ENCODE peak calls at places on chromosome 5, in four cellular contexts. One of them, this sample, is unnamed.

GRCh38 chr5:11390369-11390768 is 513.9 kb downstream of the CTNND2 start:
- DNase-seq in esophagus muscularis mucosa: no peak
- DNase-seq in left lung: no peak
- DNase-seq in right lobe of liver: no peak
- DNase-seq in this sample: no peak

GRCh38 chr5:177972613-177973012 is 23.4 kb downstream of the PROP1 start:
- DNase-seq in esophagus muscularis mucosa: no peak
- DNase-seq in left lung: no peak
- DNase-seq in right lobe of liver: no peak
- DNase-seq in this sample: no peak

GRCh38 chr5:17315710-17316221 is 98.3 kb downstream of the BASP1 start:
- DNase-seq in esophagus muscularis mucosa: no peak
- DNase-seq in left lung: no peak
- DNase-seq in right lobe of liver: no peak
- DNase-seq in this sample: no peak

GRCh38 chr5:110665184-110665726 is 61.2 kb downstream of the TMEM232 start:
- DNase-seq in esophagus muscularis mucosa: no peak
- DNase-seq in left lung: no peak
- DNase-seq in right lobe of liver: no peak
- DNase-seq in this sample: no peak

GRCh38 chr5:150144211-150144801 is 11.3 kb downstream of the PDGFRB start:
- DNase-seq in esophagus muscularis mucosa: no peak
- DNase-seq in left lung: no peak
- DNase-seq in right lobe of liver: no peak
- DNase-seq in this sample: no peak

GRCh38 chr5:93821892-93822291 is 80.5 kb upstream of the POU5F2 start:
- DNase-seq in esophagus muscularis mucosa: no peak
- DNase-seq in left lung: no peak
- DNase-seq in right lobe of liver: no peak
- DNase-seq in this sample: no peak

GRCh38 chr5:177389368-177390169 is 5.3 kb downstream of the SLC34A1 start:
- DNase-seq in esophagus muscularis mucosa: no peak
- DNase-seq in left lung: peak; percentile 73
- DNase-seq in right lobe of liver: no peak
- DNase-seq in this sample: peak; percentile 74

GRCh38 chr5:61311836-61312808 is 19.9 kb upstream of the ZSWIM6 start:
- DNase-seq in esophagus muscularis mucosa: no peak
- DNase-seq in left lung: no peak
- DNase-seq in right lobe of liver: no peak
- DNase-seq in this sample: no peak

GRCh38 chr5:154510156-154510555 is 32.1 kb upstream of the HAND1 start:
- DNase-seq in esophagus muscularis mucosa: no peak
- DNase-seq in left lung: no peak
- DNase-seq in right lobe of liver: no peak
- DNase-seq in this sample: no peak

GRCh38 chr5:176812269-176813259 is 2.2 kb downstream of the UNC5A start:
- DNase-seq in esophagus muscularis mucosa: no peak
- DNase-seq in left lung: no peak
- DNase-seq in right lobe of liver: no peak
- DNase-seq in this sample: peak; percentile 60

GRCh38 chr5:14114615-14115251 is 28.4 kb upstream of the TRIO start:
- DNase-seq in esophagus muscularis mucosa: no peak
- DNase-seq in left lung: no peak
- DNase-seq in right lobe of liver: no peak
- DNase-seq in this sample: no peak

GRCh38 chr5:176578391-176578808 is 29.3 kb downstream of the CDHR2 start:
- DNase-seq in esophagus muscularis mucosa: no peak
- DNase-seq in left lung: peak; percentile 44
- DNase-seq in right lobe of liver: no peak
- DNase-seq in this sample: peak; percentile 65

GRCh38 chr5:180802325-180803180 is at the start of gene MGAT1:
- DNase-seq in esophagus muscularis mucosa: peak; percentile 97
- DNase-seq in left lung: peak; percentile 91
- DNase-seq in right lobe of liver: peak; percentile 91
- DNase-seq in this sample: peak; percentile 95

GRCh38 chr5:133234911-133235310 is 183.1 kb downstream of the HSPA4 start:
- DNase-seq in esophagus muscularis mucosa: no peak
- DNase-seq in left lung: no peak
- DNase-seq in right lobe of liver: no peak
- DNase-seq in this sample: no peak

GRCh38 chr5:179863449-179864085 is 5.0 kb upstream of the MRNIP start:
- DNase-seq in esophagus muscularis mucosa: no peak
- DNase-seq in left lung: no peak
- DNase-seq in right lobe of liver: no peak
- DNase-seq in this sample: no peak

GRCh38 chr5:157571357-157571827 is 4.2 kb downstream of the ADAM19 start:
- DNase-seq in esophagus muscularis mucosa: no peak
- DNase-seq in left lung: no peak
- DNase-seq in right lobe of liver: no peak
- DNase-seq in this sample: peak; percentile 71

GRCh38 chr5:16619136-16619535 is 2.3 kb upstream of the RETREG1 start:
- DNase-seq in esophagus muscularis mucosa: no peak
- DNase-seq in left lung: no peak
- DNase-seq in right lobe of liver: no peak
- DNase-seq in this sample: no peak

DNA sequence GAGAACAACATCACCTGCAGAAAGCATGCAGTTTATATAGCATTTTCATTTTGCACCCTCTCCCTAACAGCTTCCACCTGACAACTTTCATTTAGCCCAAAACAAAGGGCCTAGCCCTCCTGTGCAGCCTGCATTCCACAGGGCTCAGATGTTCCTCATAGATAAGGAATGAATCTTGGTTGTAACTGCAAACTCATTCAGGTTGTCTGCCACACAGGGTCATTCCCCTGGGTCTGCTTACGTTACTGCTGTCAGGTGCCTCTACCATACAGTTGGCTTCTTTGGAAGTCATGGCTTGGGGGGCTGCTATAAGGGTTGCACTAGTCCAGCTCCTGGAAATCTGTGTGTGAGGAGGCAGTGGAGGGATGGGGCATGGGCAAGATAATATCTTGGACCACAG is 2.7 kb upstream of the DCP2 start:
- DNase-seq in esophagus muscularis mucosa: no peak
- DNase-seq in left lung: no peak
- DNase-seq in right lobe of liver: no peak
- DNase-seq in this sample: no peak
- TF ChIP-seq CTCF in esophagus muscularis mucosa: no peak
- TF ChIP-seq CTCF in left lung: no peak
- TF ChIP-seq CTCF in right lobe of liver: no peak
- TF ChIP-seq CTCF in this sample: no peak

GRCh38 chr5:107269256-107269655 is 401.5 kb downstream of the EFNA5 start:
- DNase-seq in esophagus muscularis mucosa: no peak
- DNase-seq in left lung: no peak
- DNase-seq in right lobe of liver: no peak
- DNase-seq in this sample: no peak
- TF ChIP-seq CTCF in esophagus muscularis mucosa: no peak
- TF ChIP-seq CTCF in left lung: no peak
- TF ChIP-seq CTCF in right lobe of liver: no peak
- TF ChIP-seq CTCF in this sample: no peak

GRCh38 chr5:141192110-141192725 is at the start of gene PCDHB10:
- DNase-seq in esophagus muscularis mucosa: no peak
- DNase-seq in left lung: no peak
- DNase-seq in right lobe of liver: no peak
- DNase-seq in this sample: peak; percentile 20

GRCh38 chr5:141182248-141182647 is at the start of gene PCDHB16:
- DNase-seq in esophagus muscularis mucosa: no peak
- DNase-seq in left lung: no peak
- DNase-seq in right lobe of liver: no peak
- DNase-seq in this sample: no peak

DNA sequence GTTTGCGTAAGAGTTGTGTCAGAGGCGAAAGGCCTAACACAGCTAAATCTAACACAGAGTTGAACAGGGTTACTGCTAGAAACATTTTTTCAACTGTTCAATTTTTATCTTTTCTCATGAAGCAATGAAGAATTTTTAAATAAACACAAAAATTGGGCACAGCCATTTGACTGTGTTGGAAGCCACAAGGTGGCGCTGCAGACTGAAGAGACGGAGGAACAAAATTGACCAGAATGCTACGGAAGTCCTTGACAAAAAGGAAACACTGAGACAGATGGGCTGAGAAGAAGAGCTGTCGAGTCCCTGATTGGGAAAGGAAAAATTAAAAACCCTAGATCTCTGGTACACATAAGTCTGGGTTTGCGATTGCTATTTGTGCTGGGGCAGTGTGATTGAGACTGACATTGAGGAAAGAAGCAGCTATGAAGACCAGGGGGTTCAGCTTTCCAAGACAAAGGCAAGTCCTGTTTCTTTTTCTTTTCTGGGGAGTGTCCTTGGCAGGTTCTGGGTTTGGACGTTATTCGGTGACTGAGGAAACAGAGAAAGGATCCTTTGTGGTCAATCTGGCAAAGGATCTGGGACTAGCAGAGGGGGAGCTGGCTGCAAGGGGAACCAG is at the start of gene PCDHB9:
- DNase-seq in esophagus muscularis mucosa: no peak
- DNase-seq in left lung: no peak
- DNase-seq in right lobe of liver: no peak
- DNase-seq in this sample: no peak
- TF ChIP-seq CTCF in esophagus muscularis mucosa: peak; percentile 5
- TF ChIP-seq CTCF in left lung: no peak
- TF ChIP-seq CTCF in right lobe of liver: peak; percentile 15
- TF ChIP-seq CTCF in this sample: peak; percentile 13

GRCh38 chr5:73446631-73447233 is 1.8 kb downstream of the FOXD1 start:
- DNase-seq in esophagus muscularis mucosa: peak; percentile 72
- DNase-seq in left lung: no peak
- DNase-seq in right lobe of liver: no peak
- DNase-seq in this sample: no peak
- TF ChIP-seq CTCF in esophagus muscularis mucosa: no peak
- TF ChIP-seq CTCF in left lung: no peak
- TF ChIP-seq CTCF in right lobe of liver: no peak
- TF ChIP-seq CTCF in this sample: no peak

GRCh38 chr5:134564396-134564795 is 38.9 kb downstream of the JADE2 start:
- DNase-seq in esophagus muscularis mucosa: no peak
- DNase-seq in left lung: no peak
- DNase-seq in right lobe of liver: no peak
- DNase-seq in this sample: no peak

GRCh38 chr5:134563962-134564361 is 38.5 kb downstream of the JADE2 start:
- DNase-seq in esophagus muscularis mucosa: no peak
- DNase-seq in left lung: no peak
- DNase-seq in right lobe of liver: no peak
- DNase-seq in this sample: no peak

GRCh38 chr5:134560698-134561097 is 35.2 kb downstream of the JADE2 start:
- DNase-seq in esophagus muscularis mucosa: no peak
- DNase-seq in left lung: no peak
- DNase-seq in right lobe of liver: no peak
- DNase-seq in this sample: no peak

GRCh38 chr5:134559672-134560071 is 34.2 kb downstream of the JADE2 start:
- DNase-seq in esophagus muscularis mucosa: no peak
- DNase-seq in left lung: no peak
- DNase-seq in right lobe of liver: no peak
- DNase-seq in this sample: no peak

GRCh38 chr5:134561871-134562296 is 36.4 kb downstream of the JADE2 start:
- DNase-seq in esophagus muscularis mucosa: no peak
- DNase-seq in left lung: no peak
- DNase-seq in right lobe of liver: peak; percentile 72
- DNase-seq in this sample: no peak
- TF ChIP-seq CTCF in esophagus muscularis mucosa: peak; percentile 28
- TF ChIP-seq CTCF in left lung: peak; percentile 17
- TF ChIP-seq CTCF in right lobe of liver: peak; percentile 43
- TF ChIP-seq CTCF in this sample: peak; percentile 31

DNA sequence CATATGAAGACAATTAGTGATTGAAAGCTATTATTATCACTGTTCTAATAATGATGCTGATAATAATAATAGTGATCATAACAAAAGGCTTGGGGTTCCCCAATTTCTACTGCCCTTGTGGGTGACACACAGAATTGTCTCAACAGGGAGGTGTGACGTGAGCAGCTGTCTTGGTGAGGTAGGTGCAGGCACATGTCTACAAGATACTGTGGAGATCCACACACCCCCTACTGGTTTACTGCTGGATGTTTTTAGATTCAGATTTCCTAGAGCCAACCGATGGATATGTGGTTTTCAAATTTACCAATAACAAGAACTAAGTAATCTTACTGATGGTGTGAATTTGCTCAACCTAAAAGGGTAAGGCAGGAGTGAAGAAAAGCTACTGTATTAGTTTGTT is 139.0 kb downstream of the TARS1 start:
- DNase-seq in esophagus muscularis mucosa: no peak
- DNase-seq in left lung: no peak
- DNase-seq in right lobe of liver: no peak
- DNase-seq in this sample: no peak
- TF ChIP-seq CTCF in esophagus muscularis mucosa: no peak
- TF ChIP-seq CTCF in left lung: no peak
- TF ChIP-seq CTCF in right lobe of liver: no peak
- TF ChIP-seq CTCF in this sample: no peak

GRCh38 chr5:37554938-37555337 is 175.8 kb downstream of the WDR70 start:
- DNase-seq in esophagus muscularis mucosa: no peak
- DNase-seq in left lung: no peak
- DNase-seq in right lobe of liver: no peak
- DNase-seq in this sample: no peak
- TF ChIP-seq CTCF in esophagus muscularis mucosa: no peak
- TF ChIP-seq CTCF in left lung: peak; percentile 38
- TF ChIP-seq CTCF in right lobe of liver: peak; percentile 54
- TF ChIP-seq CTCF in this sample: peak; percentile 40

GRCh38 chr5:98121036-98121936 is 652.2 kb upstream of the RGMB start:
- DNase-seq in esophagus muscularis mucosa: no peak
- DNase-seq in left lung: no peak
- DNase-seq in right lobe of liver: no peak
- DNase-seq in this sample: no peak
- TF ChIP-seq CTCF in esophagus muscularis mucosa: no peak
- TF ChIP-seq CTCF in left lung: no peak
- TF ChIP-seq CTCF in right lobe of liver: no peak
- TF ChIP-seq CTCF in this sample: no peak